ENCODE peak calls at places on chromosomes 1 and 21, in nine cellular contexts. X, V, C, O, W, J, K, N and P are unnamed samples.

GRCh38 chr1:1835546-1835945 is 55.3 kb downstream of the GNB1 start:
- DNase-seq in X (no peak), V (no peak), C (no peak), O (no peak), W (no peak), J (peak), K (no peak), N (no peak), P (no peak)

GRCh38 chr1:18188820-18189517 is 81.4 kb downstream of the IGSF21 start:
- DNase-seq in X (no peak), V (no peak), C (no peak), O (no peak), W (no peak), J (no peak), K (no peak), N (no peak), P (no peak)

GRCh38 chr1:176243746-176244145 is 36.7 kb upstream of the COP1 start:
- DNase-seq in X (no peak), V (no peak), C (no peak), O (no peak), W (no peak), J (no peak), K (no peak), N (peak), P (no peak)

GRCh38 chr1:30422251-30422650 is 301.1 kb downstream of the MATN1 start:
- DNase-seq in X (no peak), V (no peak), C (peak), O (no peak), W (no peak), J (no peak), K (peak), N (no peak), P (no peak)

GRCh38 chr21:46317710-46318463 is 5.8 kb downstream of the C21orf58 start:
- DNase-seq in X (no peak), V (no peak), C (no peak), O (no peak), W (peak), J (no peak), K (no peak), N (no peak), P (no peak)

GRCh38 chr1:205535096-205535495 is 30.6 kb downstream of the CDK18 start:
- DNase-seq in X (no peak), V (no peak), C (no peak), O (no peak), W (no peak), J (no peak), K (no peak), N (no peak), P (no peak)

GRCh38 chr1:192967211-192967877 is 91.8 kb downstream of the UCHL5 start:
- DNase-seq in X (no peak), V (no peak), C (no peak), O (no peak), W (no peak), J (no peak), K (no peak), N (no peak), P (no peak)

GRCh38 chr1:178953034-178953433 is 72.7 kb upstream of the FAM20B start:
- DNase-seq in X (no peak), V (no peak), C (no peak), O (no peak), W (no peak), J (no peak), K (peak), N (no peak), P (no peak)

GRCh38 chr1:201964266-201964665 is 9.0 kb downstream of the TIMM17A start:
- DNase-seq in X (no peak), V (no peak), C (no peak), O (no peak), W (no peak), J (no peak), K (no peak), N (no peak), P (no peak)

GRCh38 chr1:243842978-243843490 is 7.0 kb downstream of the AKT3 start:
- DNase-seq in X (no peak), V (peak), C (no peak), O (no peak), W (no peak), J (no peak), K (no peak), N (peak), P (no peak)

GRCh38 chr1:61078611-61079010 is 3.8 kb upstream of the NFIA start:
- DNase-seq in X (no peak), V (peak), C (no peak), O (no peak), W (no peak), J (no peak), K (no peak), N (no peak), P (no peak)

GRCh38 chr1:93331412-93331811 is 14.3 kb upstream of the DR1 start:
- DNase-seq in X (no peak), V (no peak), C (no peak), O (no peak), W (peak), J (no peak), K (no peak), N (no peak), P (no peak)

GRCh38 chr1:112429749-112430148 is 33.7 kb downstream of the CTTNBP2NL start:
- DNase-seq in X (no peak), V (no peak), C (no peak), O (no peak), W (no peak), J (no peak), K (no peak), N (no peak), P (no peak)

GRCh38 chr1:248886237-248886895 is 19.7 kb upstream of the PGBD2 start:
- DNase-seq in X (no peak), V (peak), C (no peak), O (no peak), W (peak), J (no peak), K (no peak), N (peak), P (no peak)

GRCh38 chr1:89942825-89943658 is 51.9 kb upstream of the ZNF326 start:
- DNase-seq in X (no peak), V (no peak), C (no peak), O (no peak), W (no peak), J (no peak), K (no peak), N (no peak), P (no peak)